ENCODE peak calls at places on chromosome 21, in five cellular contexts. One of them, this sample, is unnamed.

GRCh38 chr21:44475266-44475665 is 20.0 kb downstream of the LRRC3 start:
- DNase-seq in left ventricle myocardium inferior: no peak
- DNase-seq in astrocyte: no peak
- DNase-seq in CD8-positive, alpha-beta memory T cell: no peak
- DNase-seq in GM23338: no peak
- DNase-seq in this sample: no peak

GRCh38 chr21:44402323-44403105 is 49.1 kb downstream of the TRPM2 start:
- DNase-seq in left ventricle myocardium inferior: no peak
- DNase-seq in astrocyte: no peak
- DNase-seq in CD8-positive, alpha-beta memory T cell: no peak
- DNase-seq in GM23338: no peak
- DNase-seq in this sample: no peak

GRCh38 chr21:35593000-35593502 is 467.3 kb downstream of the SETD4 start:
- DNase-seq in left ventricle myocardium inferior: no peak
- DNase-seq in astrocyte: peak
- DNase-seq in CD8-positive, alpha-beta memory T cell: no peak
- DNase-seq in GM23338: peak
- DNase-seq in this sample: no peak

GRCh38 chr21:45339430-45340405 is 52.0 kb upstream of the POFUT2 start:
- DNase-seq in left ventricle myocardium inferior: no peak
- DNase-seq in astrocyte: no peak
- DNase-seq in CD8-positive, alpha-beta memory T cell: no peak
- DNase-seq in GM23338: no peak
- DNase-seq in this sample: peak

GRCh38 chr21:31253684-31254083 is 90.4 kb downstream of the TIAM1 start:
- DNase-seq in left ventricle myocardium inferior: no peak
- DNase-seq in astrocyte: no peak
- DNase-seq in CD8-positive, alpha-beta memory T cell: no peak
- DNase-seq in GM23338: no peak
- DNase-seq in this sample: no peak

GRCh38 chr21:27776925-27777553 is 810.2 kb upstream of the ADAMTS5 start:
- DNase-seq in left ventricle myocardium inferior: peak
- DNase-seq in astrocyte: no peak
- DNase-seq in CD8-positive, alpha-beta memory T cell: no peak
- DNase-seq in GM23338: no peak
- DNase-seq in this sample: peak

GRCh38 chr21:21109736-21110135 is 111.5 kb downstream of the NCAM2 start:
- DNase-seq in left ventricle myocardium inferior: no peak
- DNase-seq in astrocyte: no peak
- DNase-seq in CD8-positive, alpha-beta memory T cell: no peak
- DNase-seq in GM23338: no peak
- DNase-seq in this sample: no peak

GRCh38 chr21:20459838-20460237 is 538.4 kb upstream of the NCAM2 start:
- DNase-seq in left ventricle myocardium inferior: no peak
- DNase-seq in astrocyte: no peak
- DNase-seq in CD8-positive, alpha-beta memory T cell: no peak
- DNase-seq in GM23338: no peak
- DNase-seq in this sample: no peak

GRCh38 chr21:25573409-25574206 is 33.7 kb downstream of the MRPL39 start:
- DNase-seq in left ventricle myocardium inferior: no peak
- DNase-seq in astrocyte: peak
- DNase-seq in CD8-positive, alpha-beta memory T cell: peak
- DNase-seq in GM23338: no peak
- DNase-seq in this sample: no peak

GRCh38 chr21:27759820-27760219 is 792.9 kb upstream of the ADAMTS5 start:
- DNase-seq in left ventricle myocardium inferior: no peak
- DNase-seq in astrocyte: no peak
- DNase-seq in CD8-positive, alpha-beta memory T cell: no peak
- DNase-seq in GM23338: no peak
- DNase-seq in this sample: no peak

GRCh38 chr21:18275740-18276139 is 31.1 kb downstream of the CHODL start:
- DNase-seq in left ventricle myocardium inferior: no peak
- DNase-seq in astrocyte: no peak
- DNase-seq in CD8-positive, alpha-beta memory T cell: no peak
- DNase-seq in GM23338: no peak
- DNase-seq in this sample: no peak

GRCh38 chr21:42579456-42580075 is 65.9 kb downstream of the SLC37A1 start:
- DNase-seq in left ventricle myocardium inferior: no peak
- DNase-seq in astrocyte: no peak
- DNase-seq in CD8-positive, alpha-beta memory T cell: no peak
- DNase-seq in GM23338: no peak
- DNase-seq in this sample: no peak

GRCh38 chr21:36929622-36930021 is 36.8 kb downstream of the HLCS start:
- DNase-seq in left ventricle myocardium inferior: no peak
- DNase-seq in astrocyte: no peak
- DNase-seq in CD8-positive, alpha-beta memory T cell: no peak
- DNase-seq in GM23338: peak
- DNase-seq in this sample: no peak

GRCh38 chr21:20329636-20330035 is 668.6 kb upstream of the NCAM2 start:
- DNase-seq in left ventricle myocardium inferior: no peak
- DNase-seq in astrocyte: no peak
- DNase-seq in CD8-positive, alpha-beta memory T cell: no peak
- DNase-seq in GM23338: no peak
- DNase-seq in this sample: no peak

GRCh38 chr21:31366825-31367224 is 22.8 kb upstream of the TIAM1 start:
- DNase-seq in left ventricle myocardium inferior: no peak
- DNase-seq in astrocyte: peak
- DNase-seq in CD8-positive, alpha-beta memory T cell: no peak
- DNase-seq in GM23338: no peak
- DNase-seq in this sample: no peak

GRCh38 chr21:34100337-34100736 is 27.0 kb downstream of the MRPS6 start:
- DNase-seq in left ventricle myocardium inferior: no peak
- DNase-seq in astrocyte: no peak
- DNase-seq in CD8-positive, alpha-beta memory T cell: no peak
- DNase-seq in GM23338: no peak
- DNase-seq in this sample: no peak
- H3K27ac ChIP-seq in left ventricle myocardium inferior: no peak
- H3K27ac ChIP-seq in astrocyte: no peak
- H3K27ac ChIP-seq in CD8-positive, alpha-beta memory T cell: no peak
- H3K27ac ChIP-seq in GM23338: peak
- H3K27ac ChIP-seq in this sample: no peak

GRCh38 chr21:38936237-38936636 is 130.5 kb downstream of the ETS2 start:
- DNase-seq in left ventricle myocardium inferior: no peak
- DNase-seq in astrocyte: no peak
- DNase-seq in CD8-positive, alpha-beta memory T cell: no peak
- DNase-seq in GM23338: no peak
- DNase-seq in this sample: no peak

GRCh38 chr21:38933731-38934130 is 128.0 kb downstream of the ETS2 start:
- DNase-seq in left ventricle myocardium inferior: no peak
- DNase-seq in astrocyte: no peak
- DNase-seq in CD8-positive, alpha-beta memory T cell: no peak
- DNase-seq in GM23338: no peak
- DNase-seq in this sample: no peak

GRCh38 chr21:38938343-38938742 is 132.6 kb downstream of the ETS2 start:
- DNase-seq in left ventricle myocardium inferior: no peak
- DNase-seq in astrocyte: no peak
- DNase-seq in CD8-positive, alpha-beta memory T cell: peak
- DNase-seq in GM23338: peak
- DNase-seq in this sample: no peak

GRCh38 chr21:38937286-38937790 is 131.6 kb downstream of the ETS2 start:
- DNase-seq in left ventricle myocardium inferior: no peak
- DNase-seq in astrocyte: no peak
- DNase-seq in CD8-positive, alpha-beta memory T cell: no peak
- DNase-seq in GM23338: no peak
- DNase-seq in this sample: no peak

GRCh38 chr21:38937844-38938243 is 132.1 kb downstream of the ETS2 start:
- DNase-seq in left ventricle myocardium inferior: no peak
- DNase-seq in astrocyte: no peak
- DNase-seq in CD8-positive, alpha-beta memory T cell: no peak
- DNase-seq in GM23338: no peak
- DNase-seq in this sample: no peak
- H3K27ac ChIP-seq in left ventricle myocardium inferior: no peak
- H3K27ac ChIP-seq in astrocyte: no peak
- H3K27ac ChIP-seq in CD8-positive, alpha-beta memory T cell: no peak
- H3K27ac ChIP-seq in GM23338: no peak
- H3K27ac ChIP-seq in this sample: no peak

GRCh38 chr21:38811257-38811656 is 5.5 kb downstream of the ETS2 start:
- DNase-seq in left ventricle myocardium inferior: no peak
- DNase-seq in astrocyte: peak
- DNase-seq in CD8-positive, alpha-beta memory T cell: no peak
- DNase-seq in GM23338: peak
- DNase-seq in this sample: no peak

GRCh38 chr21:38814126-38815059 is 8.7 kb downstream of the ETS2 start:
- DNase-seq in left ventricle myocardium inferior: no peak
- DNase-seq in astrocyte: no peak
- DNase-seq in CD8-positive, alpha-beta memory T cell: no peak
- DNase-seq in GM23338: peak
- DNase-seq in this sample: no peak

GRCh38 chr21:38813554-38813953 is 7.8 kb downstream of the ETS2 start:
- DNase-seq in left ventricle myocardium inferior: no peak
- DNase-seq in astrocyte: no peak
- DNase-seq in CD8-positive, alpha-beta memory T cell: no peak
- DNase-seq in GM23338: no peak
- DNase-seq in this sample: no peak

GRCh38 chr21:38815060-38815405 is 9.3 kb downstream of the ETS2 start:
- DNase-seq in left ventricle myocardium inferior: no peak
- DNase-seq in astrocyte: peak
- DNase-seq in CD8-positive, alpha-beta memory T cell: no peak
- DNase-seq in GM23338: no peak
- DNase-seq in this sample: no peak

DNA sequence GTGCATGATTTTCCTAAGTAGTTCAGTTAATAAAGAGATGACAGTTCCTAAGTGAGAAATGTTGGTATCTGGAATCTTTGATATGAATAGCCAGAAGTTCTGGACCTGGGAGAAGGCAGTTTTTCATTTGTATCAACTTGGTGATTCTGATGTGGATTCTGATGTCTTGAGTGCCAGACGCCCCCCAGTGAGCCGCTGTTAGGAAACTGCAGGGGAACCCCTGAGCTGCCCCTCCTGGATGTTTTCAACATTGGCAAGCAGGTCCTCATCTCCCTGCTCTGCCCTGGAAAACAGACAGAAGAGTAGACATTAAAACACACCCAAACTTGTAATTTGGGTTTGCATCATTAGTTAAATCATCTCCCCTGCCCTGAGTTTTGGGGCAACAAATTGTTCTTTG is 7.4 kb downstream of the ETS2 start:
- DNase-seq in left ventricle myocardium inferior: no peak
- DNase-seq in astrocyte: no peak
- DNase-seq in CD8-positive, alpha-beta memory T cell: no peak
- DNase-seq in GM23338: peak
- DNase-seq in this sample: no peak
- H3K27ac ChIP-seq in left ventricle myocardium inferior: peak
- H3K27ac ChIP-seq in astrocyte: no peak
- H3K27ac ChIP-seq in CD8-positive, alpha-beta memory T cell: no peak
- H3K27ac ChIP-seq in GM23338: peak
- H3K27ac ChIP-seq in this sample: peak

GRCh38 chr21:32499249-32500055 is 85.9 kb downstream of the TCP10L start:
- DNase-seq in left ventricle myocardium inferior: no peak
- DNase-seq in astrocyte: peak
- DNase-seq in CD8-positive, alpha-beta memory T cell: no peak
- DNase-seq in GM23338: no peak
- DNase-seq in this sample: no peak
- H3K27ac ChIP-seq in left ventricle myocardium inferior: peak
- H3K27ac ChIP-seq in astrocyte: peak
- H3K27ac ChIP-seq in CD8-positive, alpha-beta memory T cell: no peak
- H3K27ac ChIP-seq in GM23338: peak
- H3K27ac ChIP-seq in this sample: peak

GRCh38 chr21:41363370-41364270 is 1.8 kb downstream of the MX2 start:
- DNase-seq in left ventricle myocardium inferior: no peak
- DNase-seq in astrocyte: no peak
- DNase-seq in CD8-positive, alpha-beta memory T cell: no peak
- DNase-seq in GM23338: no peak
- DNase-seq in this sample: no peak

GRCh38 chr21:41361053-41361785 is 608 bp upstream of the MX2 start:
- DNase-seq in left ventricle myocardium inferior: no peak
- DNase-seq in astrocyte: no peak
- DNase-seq in CD8-positive, alpha-beta memory T cell: no peak
- DNase-seq in GM23338: no peak
- DNase-seq in this sample: no peak

GRCh38 chr21:41364308-41364707 is 2.5 kb downstream of the MX2 start:
- DNase-seq in left ventricle myocardium inferior: no peak
- DNase-seq in astrocyte: no peak
- DNase-seq in CD8-positive, alpha-beta memory T cell: no peak
- DNase-seq in GM23338: no peak
- DNase-seq in this sample: no peak

GRCh38 chr21:41361786-41362604 is at the start of gene MX2:
- DNase-seq in left ventricle myocardium inferior: peak
- DNase-seq in astrocyte: peak
- DNase-seq in CD8-positive, alpha-beta memory T cell: peak
- DNase-seq in GM23338: no peak
- DNase-seq in this sample: peak

GRCh38 chr21:41362605-41363369 is 960 bp downstream of the MX2 start:
- DNase-seq in left ventricle myocardium inferior: no peak
- DNase-seq in astrocyte: no peak
- DNase-seq in CD8-positive, alpha-beta memory T cell: no peak
- DNase-seq in GM23338: no peak
- DNase-seq in this sample: no peak
- H3K27ac ChIP-seq in left ventricle myocardium inferior: peak
- H3K27ac ChIP-seq in astrocyte: no peak
- H3K27ac ChIP-seq in CD8-positive, alpha-beta memory T cell: peak
- H3K27ac ChIP-seq in GM23338: no peak
- H3K27ac ChIP-seq in this sample: peak

GRCh38 chr21:46366966-46367365 is 43.0 kb downstream of the PCNT start:
- DNase-seq in left ventricle myocardium inferior: no peak
- DNase-seq in astrocyte: no peak
- DNase-seq in CD8-positive, alpha-beta memory T cell: no peak
- DNase-seq in GM23338: no peak
- DNase-seq in this sample: no peak

GRCh38 chr21:46369520-46370235 is 45.7 kb downstream of the PCNT start:
- DNase-seq in left ventricle myocardium inferior: no peak
- DNase-seq in astrocyte: no peak
- DNase-seq in CD8-positive, alpha-beta memory T cell: no peak
- DNase-seq in GM23338: no peak
- DNase-seq in this sample: no peak

GRCh38 chr21:46366561-46366960 is 42.6 kb downstream of the PCNT start:
- DNase-seq in left ventricle myocardium inferior: no peak
- DNase-seq in astrocyte: no peak
- DNase-seq in CD8-positive, alpha-beta memory T cell: no peak
- DNase-seq in GM23338: no peak
- DNase-seq in this sample: no peak

GRCh38 chr21:46366091-46366490 is 42.1 kb downstream of the PCNT start:
- DNase-seq in left ventricle myocardium inferior: no peak
- DNase-seq in astrocyte: no peak
- DNase-seq in CD8-positive, alpha-beta memory T cell: no peak
- DNase-seq in GM23338: no peak
- DNase-seq in this sample: peak

DNA sequence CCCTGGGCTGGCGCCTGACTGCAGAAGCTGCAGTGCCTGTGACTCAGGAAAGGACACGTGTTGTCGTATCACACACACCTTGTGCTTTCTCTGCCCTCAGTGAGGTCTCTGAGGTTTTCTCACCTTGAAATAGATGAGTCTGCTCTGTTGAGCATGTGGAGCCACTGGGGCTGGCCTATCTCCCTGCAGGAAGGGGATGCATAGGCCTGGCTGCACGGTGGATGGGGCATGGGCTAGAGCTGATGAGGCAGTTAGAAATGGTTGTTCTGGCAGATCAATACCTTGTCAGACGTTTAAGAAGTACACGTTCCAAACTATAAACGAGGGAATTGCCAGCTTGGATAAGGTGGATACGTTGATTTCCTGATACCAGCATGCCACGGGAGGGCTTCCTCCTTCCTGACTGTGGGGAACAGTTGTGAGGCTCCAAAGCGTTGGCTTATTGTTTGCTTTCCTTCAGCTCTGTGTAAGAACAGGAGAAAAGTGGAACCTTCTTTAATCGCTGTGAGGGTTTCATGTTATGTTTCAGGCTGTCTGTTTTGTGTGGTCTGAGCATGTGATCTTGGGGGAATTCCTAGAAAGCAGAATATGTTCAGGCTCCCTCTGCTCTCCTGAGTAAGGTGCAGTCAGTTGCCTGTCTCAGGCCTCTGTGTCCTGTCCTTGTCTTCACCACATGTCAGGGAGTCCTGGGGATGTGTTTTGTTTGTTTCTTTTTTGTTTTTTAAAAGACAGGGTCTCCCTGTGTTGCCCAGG is 44.8 kb downstream of the PCNT start:
- DNase-seq in left ventricle myocardium inferior: no peak
- DNase-seq in astrocyte: no peak
- DNase-seq in CD8-positive, alpha-beta memory T cell: peak
- DNase-seq in GM23338: no peak
- DNase-seq in this sample: no peak
- H3K27ac ChIP-seq in left ventricle myocardium inferior: no peak
- H3K27ac ChIP-seq in astrocyte: no peak
- H3K27ac ChIP-seq in CD8-positive, alpha-beta memory T cell: no peak
- H3K27ac ChIP-seq in GM23338: peak
- H3K27ac ChIP-seq in this sample: no peak